ENCODE peak calls at places on chromosomes 13 and 19, in five cellular contexts. W is stimulated activated CD4-positive, alpha-beta T cell treated with anti-CD3 and anti-CD28 coated beads, Interleukin-15, amount 100 ng/mL, for 1 hour; C is stimulated activated naive B cell treated with anti-CD40 and anti-IgM and Interleukin-4, amounts not matched to agents 10 μg/mL and 1 μg/mL and 100 μg/mL, for 72 hours; Y is psoas muscle; Z is iris pigment epithelial cell. H is an unnamed sample.
A peak's percentile ranks its signal among the peaks of the same experiment; 100 is the strongest.

GRCh38 chr13:73228546-73228945 is 169.7 kb downstream of the KLF5 start:
- DNase-seq in C (no peak), Z (peak; percentile 44), W (no peak), Y (no peak), H (peak; percentile 74)

GRCh38 chr13:20401958-20402856 is 123.5 kb downstream of the CRYL1 start:
- DNase-seq in Y (no peak), Z (peak; percentile 41), C (no peak), W (no peak), H (peak; percentile 80)

GRCh38 chr13:99955747-99956472 is 15.7 kb downstream of the ZIC5 start:
- DNase-seq in Z (peak; percentile 32), C (no peak), Y (peak; percentile 40), W (no peak), H (no peak)

GRCh38 chr13:26482451-26483197 is 74.9 kb upstream of the WASF3 start:
- DNase-seq in Y (no peak), Z (peak; percentile 72), C (peak; percentile 62), W (peak; percentile 8), H (peak; percentile 100)

GRCh38 chr19:48354332-48354992 is 9.3 kb downstream of the TMEM143 start:
- DNase-seq in Y (no peak), C (no peak), W (no peak), Z (peak; percentile 23), H (peak; percentile 86)

GRCh38 chr13:99941086-99941485 is 30.5 kb downstream of the ZIC5 start:
- DNase-seq in W (no peak), Y (no peak), Z (no peak), C (no peak), H (no peak)

GRCh38 chr19:38707512-38708114 is 36.7 kb downstream of the CAPN12 start:
- DNase-seq in C (no peak), Y (peak; percentile 55), Z (peak; percentile 35), W (no peak), H (peak; percentile 92)

GRCh38 chr19:28505933-28506332 is 707.0 kb downstream of the UQCRFS1 start:
- DNase-seq in W (no peak), C (no peak), Y (no peak), Z (no peak), H (no peak)

GRCh38 chr19:5585461-5586299 is 17.9 kb upstream of the TINCR start:
- DNase-seq in W (no peak), C (peak; percentile 57), Y (no peak), Z (peak; percentile 31), H (no peak)

GRCh38 chr19:46429999-46430398 is 1.3 kb upstream of the PNMA8C start:
- DNase-seq in Z (no peak), W (no peak), Y (no peak), C (no peak), H (no peak)

GRCh38 chr19:16433986-16434385 is 37.8 kb downstream of the EPS15L1 start:
- DNase-seq in Z (peak; percentile 28), Y (no peak), C (no peak), W (no peak), H (no peak)

GRCh38 chr19:10836478-10837325 is 690 bp upstream of the TMED1 start:
- DNase-seq in Y (peak; percentile 90), C (peak; percentile 88), Z (peak; percentile 76), W (no peak), H (no peak)

GRCh38 chr19:4371209-4371897 is 28.0 kb downstream of the MPND start:
- DNase-seq in Z (no peak), C (no peak), W (no peak), Y (peak; percentile 63), H (no peak)

GRCh38 chr13:48515732-48516131 is 17.1 kb downstream of the RCBTB2 start:
- DNase-seq in W (no peak), Y (peak; percentile 25), Z (no peak), C (no peak), H (no peak)

GRCh38 chr13:46668906-46669525 is 116.0 kb downstream of the LRCH1 start:
- DNase-seq in Y (no peak), W (no peak), C (no peak), Z (no peak), H (no peak)

GRCh38 chr13:95073826-95074345 is 227.4 kb downstream of the ABCC4 start:
- DNase-seq in Y (no peak), Z (peak; percentile 16), C (no peak), W (no peak), H (no peak)

GRCh38 chr19:12840091-12841079 is 2.1 kb downstream of the MAST1 start:
- DNase-seq in Z (peak; percentile 78), Y (peak; percentile 51), C (peak; percentile 38), W (no peak), H (peak; percentile 73)

GRCh38 chr19:49019242-49019932 is 2.5 kb upstream of the LHB start:
- DNase-seq in Z (peak; percentile 53), W (peak; percentile 37), C (peak; percentile 48), Y (peak; percentile 68), H (peak; percentile 87)

GRCh38 chr19:44641866-44642265 is 1.8 kb upstream of the PVR start:
- DNase-seq in Y (no peak), Z (no peak), W (no peak), C (no peak), H (no peak)

GRCh38 chr13:75790198-75790970 is 154.3 kb downstream of the LMO7 start:
- DNase-seq in Y (no peak), W (no peak), C (no peak), Z (no peak), H (no peak)

GRCh38 chr19:31436121-31436776 is 87.0 kb upstream of the TSHZ3 start:
- DNase-seq in Y (no peak), C (no peak), Z (peak; percentile 52), W (no peak), H (no peak)

GRCh38 chr19:7912144-7912696 is 2.4 kb upstream of the TGFBR3L start:
- DNase-seq in Y (no peak), C (no peak), Z (no peak), W (no peak), H (no peak)

GRCh38 chr13:46179576-46180368 is 2.2 kb downstream of the LCP1 start:
- DNase-seq in Y (peak; percentile 33), C (peak; percentile 47), Z (no peak), W (peak; percentile 45), H (no peak)

GRCh38 chr19:5293607-5294089 is 47.0 kb downstream of the PTPRS start:
- DNase-seq in W (no peak), Y (peak; percentile 48), C (no peak), Z (peak; percentile 46), H (no peak)

GRCh38 chr19:934197-934840 is 8.5 kb downstream of the ARID3A start:
- DNase-seq in Z (no peak), C (no peak), W (no peak), Y (no peak), H (no peak)

GRCh38 chr13:23790591-23791170 is 98.5 kb downstream of the MIPEP start:
- DNase-seq in C (no peak), Z (peak; percentile 92), Y (no peak), W (no peak), H (no peak)

GRCh38 chr13:21015284-21015683 is 46.1 kb downstream of the LATS2 start:
- DNase-seq in C (no peak), Y (no peak), Z (peak; percentile 41), W (no peak), H (no peak)

GRCh38 chr13:40774672-40775071 is 3.7 kb upstream of the MRPS31 start:
- DNase-seq in C (no peak), Y (no peak), Z (no peak), W (no peak), H (no peak)

GRCh38 chr13:51778407-51778806 is 25.6 kb downstream of the DHRS12 start:
- DNase-seq in Z (no peak), C (no peak), Y (no peak), W (no peak), H (no peak)

GRCh38 chr13:60164490-60164889 is 762 bp upstream of the DIAPH3 start:
- DNase-seq in W (no peak), Y (no peak), C (no peak), Z (no peak), H (no peak)

GRCh38 chr13:21668665-21669599 is 1.9 kb upstream of the FGF9 start:
- DNase-seq in C (peak; percentile 38), W (no peak), Y (peak; percentile 41), Z (peak; percentile 21), H (peak; percentile 27)

GRCh38 chr19:45177817-45178261 is at the start of gene TRAPPC6A:
- DNase-seq in Z (peak; percentile 82), Y (no peak), W (no peak), C (no peak), H (no peak)

GRCh38 chr19:15576526-15577156 is 38.4 kb upstream of the CYP4F8 start:
- DNase-seq in Y (no peak), W (no peak), C (no peak), Z (no peak), H (no peak)

GRCh38 chr13:92739306-92739818 is 487.2 kb upstream of the GPC6 start:
- DNase-seq in W (no peak), Y (no peak), Z (no peak), C (no peak), H (no peak)

GRCh38 chr19:55088021-55088451 is 12.4 kb downstream of the EPS8L1 start:
- DNase-seq in C (no peak), Z (no peak), Y (no peak), W (no peak), H (no peak)

GRCh38 chr19:6204866-6205723 is 69.6 kb downstream of the ACSBG2 start:
- DNase-seq in Y (no peak), W (no peak), C (no peak), Z (no peak), H (no peak)

GRCh38 chr13:64556391-64556790 is 2673.7 kb downstream of the PCDH9 start:
- DNase-seq in Y (no peak), Z (peak; percentile 19), C (no peak), W (no peak), H (no peak)

GRCh38 chr13:111399776-111400505 is 79.5 kb downstream of the TEX29 start:
- DNase-seq in C (no peak), W (no peak), Z (no peak), Y (no peak), H (no peak)

GRCh38 chr19:40178756-40179155 is 12.5 kb upstream of the MAP3K10 start:
- DNase-seq in C (no peak), Y (no peak), Z (no peak), W (no peak), H (no peak)

H was measured in HT-29.